ENCODE peak calls at places on chromosomes 4 and X, in five cellular contexts. X is endothelial cell, Z is GM20000, Q is astrocyte of the spinal cord, O is HFF-Myc. V is an unnamed sample.

GRCh38 chr4:159175989-159176375 is 73.1 kb downstream of the RAPGEF2 start:
- DNase-seq in X (no peak), Z (no peak), Q (no peak), O (no peak), V (no peak)

GRCh38 chr4:157217708-157218107 is 2.8 kb upstream of the GRIA2 start:
- DNase-seq in X (peak; percentile 9), Z (no peak), Q (peak; percentile 45), O (no peak), V (no peak)

GRCh38 chrX:78513996-78514745 is 145.0 kb downstream of the RTL3 start:
- DNase-seq in X (no peak), Z (no peak), Q (no peak), O (no peak), V (no peak)

GRCh38 chr4:14379148-14379547 is 623.1 kb upstream of the CPEB2 start:
- DNase-seq in X (no peak), Z (no peak), Q (no peak), O (no peak), V (no peak)

GRCh38 chr4:7518871-7519637 is 84.3 kb upstream of the PSAPL1 start:
- DNase-seq in X (no peak), Z (no peak), Q (no peak), O (no peak), V (no peak)

GRCh38 chr4:3257125-3257690 is 8.2 kb downstream of the MSANTD1 start:
- DNase-seq in X (no peak), Z (no peak), Q (no peak), O (no peak), V (peak; percentile 88)

GRCh38 chr4:76951333-76952033 is 1.9 kb downstream of the SEPTIN11 start:
- DNase-seq in X (no peak), Z (no peak), Q (no peak), O (no peak), V (no peak)

GRCh38 chr4:660401-660800 is 13.7 kb downstream of the ATP5ME start:
- DNase-seq in X (no peak), Z (no peak), Q (no peak), O (no peak), V (peak; percentile 74)

GRCh38 chr4:26124753-26125236 is 196.0 kb upstream of the RBPJ start:
- DNase-seq in X (no peak), Z (no peak), Q (no peak), O (peak; percentile 43), V (no peak)

GRCh38 chr4:123616970-123617392 is 220.4 kb downstream of the SPRY1 start:
- DNase-seq in X (peak; percentile 34), Z (no peak), Q (peak; percentile 64), O (no peak), V (no peak)

GRCh38 chr4:17911608-17912007 is 100.8 kb downstream of the NCAPG start:
- DNase-seq in X (no peak), Z (no peak), Q (no peak), O (no peak), V (no peak)

GRCh38 chrX:367866-368265 is 18.8 kb downstream of the PPP2R3B start:
- DNase-seq in X (no peak), Z (no peak), Q (no peak), O (no peak), V (peak; percentile 67)

GRCh38 chrX:2714551-2714950 is 23.5 kb downstream of the CD99 start:
- DNase-seq in X (no peak), Z (no peak), Q (no peak), O (no peak), V (no peak)

GRCh38 chrX:8841911-8842310 is 40.7 kb upstream of the FAM9A start:
- DNase-seq in X (no peak), Z (no peak), Q (peak; percentile 68), O (no peak), V (no peak)

GRCh38 chr4:15778742-15779231 is 659 bp downstream of the CD38 start:
- DNase-seq in X (peak; percentile 7), Z (peak; percentile 81), Q (peak; percentile 33), O (no peak), V (no peak)

GRCh38 chr4:3853388-3854035 is 87.3 kb downstream of the ADRA2C start:
- DNase-seq in X (no peak), Z (no peak), Q (no peak), O (no peak), V (no peak)

GRCh38 chr4:78688385-78688784 is 87.8 kb upstream of the BMP2K start:
- DNase-seq in X (no peak), Z (no peak), Q (no peak), O (no peak), V (no peak)

GRCh38 chr4:99966692-99967091 is 16.6 kb upstream of the H2AZ1 start:
- DNase-seq in X (no peak), Z (no peak), Q (no peak), O (no peak), V (no peak)

GRCh38 chr4:99965674-99966350 is 15.7 kb upstream of the H2AZ1 start:
- DNase-seq in X (no peak), Z (no peak), Q (no peak), O (no peak), V (no peak)

GRCh38 chr4:99968330-99968729 is 18.3 kb upstream of the H2AZ1 start:
- DNase-seq in X (no peak), Z (no peak), Q (peak; percentile 66), O (no peak), V (no peak)

GRCh38 chr4:99960648-99961047 is 10.6 kb upstream of the H2AZ1 start:
- DNase-seq in X (no peak), Z (no peak), Q (no peak), O (no peak), V (no peak)

GRCh38 chr4:99965173-99965572 is 15.1 kb upstream of the H2AZ1 start:
- DNase-seq in X (no peak), Z (no peak), Q (no peak), O (no peak), V (no peak)
- TF ChIP-seq CTCF in X (no peak), Z (no peak), Q (no peak), O (no peak), V (no peak)

DNA sequence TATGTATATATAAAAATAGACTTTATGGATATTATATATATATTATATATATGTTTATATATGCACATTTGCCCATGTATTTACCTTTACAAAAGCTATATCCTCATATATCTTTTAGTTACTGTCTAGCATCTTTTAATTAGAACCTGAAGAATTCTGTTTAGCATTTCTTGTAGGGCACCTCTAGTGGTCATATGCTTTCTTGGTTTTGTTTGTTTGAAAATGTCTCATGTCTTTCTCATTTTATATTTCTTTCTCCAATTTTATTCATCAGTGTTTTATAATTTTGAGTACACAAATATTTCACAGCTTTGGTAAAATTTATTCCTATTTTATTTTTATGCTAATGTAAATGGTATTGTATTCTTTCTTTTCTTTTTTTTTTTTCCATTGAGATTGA is 70.3 kb upstream of the SPIN4 start:
- DNase-seq in X (no peak), Z (no peak), Q (no peak), O (no peak), V (no peak)
- TF ChIP-seq CTCF in X (peak; percentile 42), Z (no peak), Q (peak; percentile 13), O (peak; percentile 4), V (peak; percentile 52)

DNA sequence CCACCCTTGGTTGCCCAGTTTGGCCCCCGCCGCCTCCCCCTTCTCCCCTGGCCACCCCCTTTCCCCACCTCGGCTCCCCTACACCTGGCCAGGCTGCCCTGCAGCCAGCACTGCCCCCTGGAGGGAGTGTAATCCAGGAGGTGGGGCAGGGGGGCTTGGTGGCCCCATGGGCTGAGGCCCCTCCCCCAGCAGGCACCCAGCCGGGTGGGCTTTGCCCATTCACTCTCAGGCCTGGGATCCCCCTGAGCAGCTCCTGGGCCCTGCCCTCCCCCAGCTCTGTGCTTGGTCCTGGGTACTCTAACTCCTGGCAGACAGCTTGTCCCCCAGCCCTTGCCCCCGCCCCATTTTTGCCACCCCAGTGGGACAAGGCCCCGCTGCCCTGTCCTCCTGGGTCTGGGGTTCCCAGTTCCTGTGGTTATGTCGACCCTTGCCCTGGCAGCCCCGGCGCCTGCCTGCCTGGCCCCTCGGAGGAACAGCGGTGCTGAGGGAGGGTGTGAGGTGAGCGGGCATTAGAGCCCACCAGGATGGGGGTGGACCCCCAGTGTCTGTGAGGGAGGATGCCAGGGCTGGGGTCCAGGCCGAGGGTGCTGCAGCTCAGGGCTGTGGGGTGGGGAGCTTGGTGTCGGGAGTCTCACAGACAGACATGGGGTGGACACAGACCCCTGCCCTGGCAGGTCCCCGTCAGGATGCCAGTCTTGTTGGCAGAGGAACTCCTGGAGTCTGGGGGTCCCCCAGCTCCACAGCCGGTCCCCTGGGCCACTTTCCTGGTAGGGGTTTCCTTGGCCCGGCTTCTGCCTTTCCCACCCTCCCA is 10.2 kb downstream of the NAT8L start:
- DNase-seq in X (no peak), Z (peak; percentile 23), Q (no peak), O (no peak), V (peak; percentile 91)
- TF ChIP-seq CTCF in X (no peak), Z (no peak), Q (no peak), O (no peak), V (no peak)

DNA sequence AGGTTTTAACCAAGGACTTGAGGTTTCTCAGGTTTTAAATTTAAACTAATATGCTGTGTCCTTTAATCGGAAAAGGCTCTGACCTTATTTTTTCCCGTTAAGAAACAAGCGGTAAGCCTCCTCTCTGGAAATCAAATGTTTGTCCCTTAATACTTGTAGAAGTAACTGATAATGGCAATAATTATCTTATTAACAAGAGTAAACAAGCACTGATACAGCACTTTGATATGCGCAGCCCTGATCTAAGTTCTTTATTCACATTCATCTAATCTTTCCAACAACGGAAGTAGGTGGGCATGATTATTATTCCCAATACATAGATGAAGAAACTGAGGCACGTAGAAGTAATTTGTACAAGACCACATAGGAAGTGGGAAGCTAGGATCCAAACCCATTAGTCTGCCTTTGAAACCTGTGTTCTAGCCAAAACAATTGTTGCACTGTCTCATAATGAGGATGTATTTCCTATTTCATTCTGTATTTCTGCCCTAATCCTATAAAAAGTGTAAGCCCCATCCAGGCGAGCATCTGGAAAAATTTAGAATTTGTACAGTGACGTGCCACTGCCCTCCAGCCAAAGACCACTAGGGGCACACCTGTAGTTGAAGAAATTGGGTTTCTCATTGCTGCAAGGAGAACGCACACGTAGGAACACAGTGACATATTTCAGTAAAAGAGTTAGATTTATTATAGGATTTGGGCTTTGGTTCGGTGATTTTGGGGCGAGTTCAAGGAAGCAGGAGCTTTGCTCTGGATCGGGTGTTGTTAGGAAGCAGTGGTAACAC is 605 bp downstream of the CXorf58 start:
- DNase-seq in X (peak; percentile 13), Z (no peak), Q (no peak), O (no peak), V (no peak)
- TF ChIP-seq CTCF in X (peak; percentile 16), Z (no peak), Q (peak; percentile 39), O (peak; percentile 19), V (peak; percentile 38)

GRCh38 chr4:20075479-20075878 is 176.2 kb upstream of the SLIT2 start:
- DNase-seq in X (no peak), Z (no peak), Q (peak; percentile 6), O (no peak), V (no peak)
- TF ChIP-seq CTCF in X (no peak), Z (no peak), Q (peak; percentile 15), O (no peak), V (peak; percentile 67)

DNA sequence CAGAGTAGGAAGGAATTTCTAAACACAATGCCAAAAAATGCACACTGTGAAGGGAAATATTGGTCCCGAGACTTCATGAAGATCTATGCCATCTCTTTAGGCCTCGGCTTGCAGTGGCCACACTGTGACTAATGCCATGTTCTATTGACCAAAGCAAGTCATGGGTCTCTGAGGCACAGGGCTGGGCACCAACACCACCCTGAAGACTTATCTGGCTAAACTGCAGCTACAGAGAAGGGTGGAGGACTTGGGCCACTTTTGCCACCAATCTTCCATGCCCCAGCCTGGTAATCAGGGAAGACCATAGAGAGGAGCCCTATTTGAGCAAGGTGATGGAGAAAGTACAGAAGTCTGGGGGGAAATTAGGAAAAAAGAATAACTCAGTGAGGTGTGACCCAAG is 42.1 kb downstream of the HMX1 start:
- DNase-seq in X (no peak), Z (no peak), Q (no peak), O (no peak), V (peak; percentile 12)
- TF ChIP-seq CTCF in X (no peak), Z (no peak), Q (no peak), O (no peak), V (no peak)